ENCODE peak calls at places on chromosomes 13 and 19, in five cellular contexts. J, T, C, Q and L are unnamed samples. For H3K4me1, the result is how much of the 10 kb centered on the place peaks cover.

GRCh38 chr19:8609210-8610040 is 1.1 kb downstream of the ADAMTS10 start:
- DNase-seq in J (peak), C (peak), T (no peak), Q (peak), L (peak)

GRCh38 chr19:43555185-43555770 is 20.0 kb downstream of the XRCC1 start:
- DNase-seq in T (peak), Q (peak), J (peak), C (peak), L (peak)

GRCh38 chr19:16825312-16826168 is 3.7 kb upstream of the SIN3B start:
- DNase-seq in C (peak), J (peak), Q (peak), T (no peak), L (peak)

GRCh38 chr13:31638577-31638976 is 100.7 kb upstream of the RXFP2 start:
- DNase-seq in Q (peak), T (peak), J (no peak), C (peak), L (no peak)

GRCh38 chr13:95494082-95494681 is 58.3 kb upstream of the CLDN10 start:
- DNase-seq in T (peak), Q (peak), C (no peak), J (peak), L (no peak)

GRCh38 chr19:37953576-37954303 is 46.7 kb downstream of the SIPA1L3 start:
- DNase-seq in T (peak), Q (no peak), J (no peak), C (no peak), L (no peak)

GRCh38 chr19:46953955-46954501 is 65.6 kb upstream of the NPAS1 start:
- DNase-seq in C (no peak), J (no peak), T (no peak), Q (no peak), L (no peak)

GRCh38 chr13:36163809-36164308 is 32.7 kb upstream of the DCLK1 start:
- DNase-seq in J (peak), Q (peak), C (peak), T (peak), L (peak)

GRCh38 chr19:21581646-21582045 is 76.2 kb downstream of the ZNF429 start:
- DNase-seq in J (no peak), C (no peak), T (no peak), Q (no peak), L (no peak)

GRCh38 chr13:77697208-77698103 is at the start of gene SLAIN1:
- DNase-seq in T (peak), Q (peak), J (peak), C (peak), L (peak)

GRCh38 chr19:30430206-30430734 is 58.1 kb downstream of the ZNF536 start:
- DNase-seq in C (no peak), J (no peak), Q (no peak), T (no peak), L (no peak)
- H3K4me1 ChIP-seq in C (under half), J (under half), Q (under half), T (under half), L (under half)

GRCh38 chr13:107867701-107868661 is 347.4 kb downstream of the LIG4 start:
- DNase-seq in Q (peak), J (no peak), T (peak), C (no peak), L (no peak)
- TF ChIP-seq CTCF in Q (peak), J (no peak), T (peak), C (peak), L (no peak)

GRCh38 chr19:19381007-19381926 is 24.2 kb upstream of the GATAD2A start:
- DNase-seq in C (no peak), Q (no peak), T (peak), J (peak), L (no peak)
- H3K4me1 ChIP-seq in C (under half), Q (under half), T (under half), J (under half), L (under half)

GRCh38 chr13:110365876-110366275 is 58.8 kb downstream of the COL4A2 start:
- DNase-seq in T (no peak), Q (no peak), C (no peak), J (no peak), L (no peak)

GRCh38 chr13:110364081-110364480 is 57.0 kb downstream of the COL4A2 start:
- DNase-seq in C (no peak), T (no peak), Q (no peak), J (no peak), L (no peak)

GRCh38 chr13:110361365-110361911 is 54.4 kb downstream of the COL4A2 start:
- DNase-seq in Q (peak), J (no peak), C (peak), T (no peak), L (peak)

GRCh38 chr13:110360598-110360997 is 53.5 kb downstream of the COL4A2 start:
- DNase-seq in J (no peak), C (no peak), Q (no peak), T (no peak), L (no peak)

GRCh38 chr13:110363009-110363408 is 55.9 kb downstream of the COL4A2 start:
- DNase-seq in T (no peak), Q (no peak), J (no peak), C (no peak), L (no peak)
- TF ChIP-seq CTCF in T (peak), Q (peak), J (no peak), C (peak), L (no peak)

GRCh38 chr13:114067886-114068722 is 64.3 kb downstream of the RASA3 start:
- DNase-seq in C (peak), T (no peak), Q (no peak), J (no peak), L (no peak)
- H3K4me1 ChIP-seq in C (under half), T (under half), Q (half or more), J (under half), L (half or more)

GRCh38 chr19:32971715-32972540 is at the start of the genes CEP89 and FAAP24:
- DNase-seq in Q (peak), J (peak), T (peak), C (peak), L (peak)
- TF ChIP-seq CTCF in Q (no peak), J (no peak), T (no peak), C (no peak), L (no peak)

GRCh38 chr19:49419173-49419572 is 4.1 kb downstream of the PTH2 start:
- DNase-seq in Q (no peak), C (no peak), T (no peak), J (no peak), L (no peak)
- H3K4me1 ChIP-seq in Q (under half), C (under half), T (under half), J (under half), L (under half)